ENCODE peak calls at places on chromosome 19, in four cellular contexts. H, A, W and C are unnamed samples. For H3K27me3, the result is how much of the 10 kb centered on the place peaks cover.

GRCh38 chr19:5119297-5119998 is 150.5 kb downstream of the KDM4B start:
- DNase-seq in H (no peak), A (no peak), W (no peak), C (no peak)

GRCh38 chr19:58085348-58085875 is 12.6 kb downstream of the ZSCAN18 start:
- DNase-seq in H (no peak), A (no peak), W (no peak), C (no peak)

GRCh38 chr19:51541458-51542357 is 10.2 kb upstream of the SIGLEC6 start:
- DNase-seq in H (no peak), A (no peak), W (no peak), C (no peak)

GRCh38 chr19:11096210-11096841 is 7.1 kb downstream of the LDLR start:
- DNase-seq in H (no peak), A (peak), W (peak), C (peak)

GRCh38 chr19:44202470-44202869 is 9.9 kb upstream of the ZNF227 start:
- DNase-seq in H (no peak), A (no peak), W (no peak), C (no peak)

GRCh38 chr19:13978306-13978705 is 26.0 kb downstream of the DCAF15 start:
- DNase-seq in H (no peak), A (peak), W (peak), C (peak)

GRCh38 chr19:19121371-19121770 is 16.9 kb downstream of the TMEM161A start:
- DNase-seq in H (no peak), A (no peak), W (no peak), C (no peak)

GRCh38 chr19:6204212-6204611 is 68.7 kb downstream of the ACSBG2 start:
- DNase-seq in H (no peak), A (no peak), W (no peak), C (no peak)

GRCh38 chr19:54518844-54519243 is 16.2 kb downstream of the LAIR2 start:
- DNase-seq in H (no peak), A (no peak), W (no peak), C (no peak)

GRCh38 chr19:51530616-51531015 is 854 bp downstream of the SIGLEC6 start:
- DNase-seq in H (no peak), A (no peak), W (no peak), C (no peak)

GRCh38 chr19:3325451-3325850 is 40.9 kb upstream of the NFIC start:
- DNase-seq in H (no peak), A (no peak), W (no peak), C (no peak)

GRCh38 chr19:33778089-33778791 is 18.4 kb upstream of the KCTD15 start:
- DNase-seq in H (no peak), A (peak), W (peak), C (peak)

GRCh38 chr19:10295305-10295846 is 5.6 kb downstream of the ICAM5 start:
- DNase-seq in H (no peak), A (no peak), W (no peak), C (no peak)

GRCh38 chr19:19276851-19277250 is 3.8 kb upstream of the TM6SF2 start:
- DNase-seq in H (no peak), A (no peak), W (no peak), C (no peak)

GRCh38 chr19:55077106-55077505 is 1.4 kb downstream of the EPS8L1 start:
- DNase-seq in H (no peak), A (no peak), W (no peak), C (no peak)

GRCh38 chr19:48338253-48338755 is 13.0 kb downstream of the EMP3 start:
- DNase-seq in H (no peak), A (no peak), W (no peak), C (no peak)

GRCh38 chr19:18083929-18084684 is 2.6 kb downstream of the IL12RB1 start:
- DNase-seq in H (no peak), A (no peak), W (no peak), C (no peak)

GRCh38 chr19:11963566-11964355 is 1.1 kb upstream of the ZNF763 start:
- DNase-seq in H (no peak), A (peak), W (peak), C (peak)

GRCh38 chr19:19224852-19225494 is 13.2 kb downstream of the NCAN start:
- DNase-seq in H (no peak), A (peak), W (peak), C (peak)

GRCh38 chr19:51317381-51317780 is 5.9 kb downstream of the IGLON5 start:
- DNase-seq in H (no peak), A (no peak), W (no peak), C (no peak)

GRCh38 chr19:39409207-39409885 is 2.7 kb downstream of the ZFP36 start:
- DNase-seq in H (peak), A (peak), W (peak), C (peak)

GRCh38 chr19:58218899-58219298 is 9.8 kb upstream of the ZNF544 start:
- DNase-seq in H (no peak), A (no peak), W (no peak), C (no peak)

GRCh38 chr19:6241680-6242079 is 38.1 kb downstream of the MLLT1 start:
- DNase-seq in H (no peak), A (no peak), W (no peak), C (peak)

GRCh38 chr19:1837625-1838105 is 10.6 kb downstream of the REXO1 start:
- DNase-seq in H (no peak), A (no peak), W (no peak), C (no peak)

GRCh38 chr19:32809754-32810153 is 59.8 kb downstream of the SLC7A9 start:
- DNase-seq in H (no peak), A (no peak), W (no peak), C (no peak)

GRCh38 chr19:3543150-3544053 is 4.4 kb downstream of the TEKTIP1 start:
- DNase-seq in H (no peak), A (peak), W (peak), C (peak)

GRCh38 chr19:1449467-1450442 is at the start of gene APC2:
- DNase-seq in H (no peak), A (no peak), W (no peak), C (no peak)

DNA sequence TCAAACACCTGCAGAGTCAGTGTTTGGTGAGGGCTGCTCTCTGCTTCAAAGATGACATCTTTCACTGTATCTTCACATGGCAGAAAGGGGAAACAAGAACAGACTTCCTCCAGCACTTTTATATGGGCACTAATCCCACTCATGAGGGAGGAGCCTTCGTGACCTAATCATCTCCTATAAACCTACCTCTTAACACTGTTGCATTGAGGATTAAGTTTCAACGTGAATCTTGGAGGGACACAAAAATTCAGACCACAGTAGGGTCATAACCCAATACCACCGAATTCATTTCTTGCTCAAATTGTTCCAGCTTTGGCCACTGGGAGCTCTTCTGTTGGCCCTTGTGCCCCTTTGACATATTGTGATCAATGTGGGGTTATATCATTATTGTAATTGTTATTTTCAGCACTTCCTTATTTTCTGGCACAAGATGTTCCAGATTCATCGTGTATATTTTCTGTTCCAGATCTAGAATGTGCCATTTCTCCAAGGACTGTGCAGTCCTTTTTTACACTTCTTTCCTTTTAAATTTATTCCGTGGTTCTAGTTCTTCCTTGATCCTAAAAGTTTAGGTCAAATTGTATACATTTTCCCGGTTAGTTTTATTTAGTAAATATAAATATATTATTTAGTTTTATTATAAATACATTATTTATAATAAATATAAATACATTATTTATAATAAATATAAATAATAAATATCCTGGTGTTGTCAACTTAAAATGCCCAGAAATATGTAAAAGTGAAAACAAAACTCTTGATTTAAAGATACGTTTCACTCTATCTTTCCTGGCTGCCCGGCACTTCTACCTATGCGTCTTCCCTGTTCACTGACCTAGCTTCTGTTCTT is 35.5 kb upstream of the IGFL4 start:
- DNase-seq in H (no peak), A (no peak), W (no peak), C (no peak)
- H3K27me3 ChIP-seq in H (under half), A (under half), W (under half), C (under half)

DNA sequence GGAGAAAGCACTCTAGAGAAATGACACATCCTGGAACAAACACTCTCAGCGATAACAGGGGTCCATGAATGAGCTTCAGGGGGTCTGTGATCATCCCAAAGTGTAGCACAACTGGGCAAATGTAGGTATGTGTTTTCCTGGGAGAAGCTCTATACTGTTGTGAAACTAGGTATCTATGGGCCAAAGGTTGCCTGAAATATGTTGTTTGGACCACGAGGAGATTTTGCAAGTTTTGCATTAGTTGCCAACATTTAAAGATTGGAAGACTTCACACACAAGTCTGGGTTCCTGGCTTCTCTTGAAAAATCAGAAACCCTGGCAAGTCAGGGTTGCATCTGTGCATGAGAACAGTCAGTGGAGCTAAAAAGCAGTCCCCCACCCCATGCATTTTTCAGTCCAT is 26.7 kb upstream of the POU2F2 start:
- DNase-seq in H (no peak), A (no peak), W (no peak), C (no peak)
- H3K27me3 ChIP-seq in H (under half), A (under half), W (under half), C (under half)

GRCh38 chr19:49425922-49426592 is 869 bp downstream of the GFY start:
- DNase-seq in H (no peak), A (no peak), W (no peak), C (no peak)
- H3K27me3 ChIP-seq in H (half or more), A (under half), W (half or more), C (under half)

GRCh38 chr19:41352609-41353465 is 885 bp downstream of the TGFB1 start:
- DNase-seq in H (no peak), A (peak), W (peak), C (peak)
- H3K27me3 ChIP-seq in H (under half), A (under half), W (under half), C (under half)

GRCh38 chr19:31352782-31353651 is 3.8 kb upstream of the TSHZ3 start:
- DNase-seq in H (no peak), A (no peak), W (no peak), C (no peak)
- H3K27me3 ChIP-seq in H (under half), A (under half), W (under half), C (under half)

DNA sequence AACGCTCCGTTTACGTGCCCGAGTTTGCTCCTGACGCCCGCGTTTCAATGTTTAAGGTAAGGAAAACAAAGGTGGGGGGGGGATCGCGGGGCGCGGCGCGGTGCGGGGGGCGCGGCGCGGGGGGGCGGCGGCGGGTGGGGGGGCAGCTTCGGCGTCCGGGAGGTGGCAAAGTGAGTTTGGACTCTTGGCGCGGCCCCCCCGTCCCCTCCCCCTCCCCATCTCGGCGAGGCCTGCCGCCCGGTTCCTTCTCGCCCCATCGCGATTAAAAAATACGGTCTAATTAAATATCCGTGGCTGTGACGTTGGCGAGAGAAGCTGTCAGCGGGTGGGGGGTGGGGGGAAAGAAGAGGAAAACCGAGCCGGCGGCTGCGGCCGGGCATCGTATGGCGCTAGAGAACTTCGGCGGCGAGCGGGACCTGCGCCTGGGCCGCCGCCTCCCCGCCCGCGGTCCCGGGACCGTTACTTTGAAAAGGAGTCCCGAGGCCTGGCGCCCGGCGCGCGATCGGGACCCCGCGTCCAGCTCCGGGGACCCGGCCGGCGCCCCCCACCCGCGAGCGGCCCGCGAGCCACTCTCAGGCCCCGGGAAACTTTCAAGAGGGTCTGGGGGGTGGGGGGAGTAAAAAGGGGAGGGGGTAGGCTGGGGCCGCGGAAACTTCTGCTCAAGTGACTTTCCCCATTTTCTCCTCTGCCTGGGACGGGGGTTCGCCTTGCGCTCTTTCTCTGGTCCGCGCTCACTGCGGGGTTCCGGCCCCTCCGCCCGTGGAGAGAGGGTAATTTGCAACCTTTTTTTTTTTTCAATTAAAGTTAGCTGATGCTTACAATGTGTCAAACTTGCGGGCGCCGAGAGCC is 146.3 kb upstream of the ZNF536 start:
- DNase-seq in H (no peak), A (no peak), W (no peak), C (no peak)
- H3K27me3 ChIP-seq in H (half or more), A (under half), W (under half), C (under half)

DNA sequence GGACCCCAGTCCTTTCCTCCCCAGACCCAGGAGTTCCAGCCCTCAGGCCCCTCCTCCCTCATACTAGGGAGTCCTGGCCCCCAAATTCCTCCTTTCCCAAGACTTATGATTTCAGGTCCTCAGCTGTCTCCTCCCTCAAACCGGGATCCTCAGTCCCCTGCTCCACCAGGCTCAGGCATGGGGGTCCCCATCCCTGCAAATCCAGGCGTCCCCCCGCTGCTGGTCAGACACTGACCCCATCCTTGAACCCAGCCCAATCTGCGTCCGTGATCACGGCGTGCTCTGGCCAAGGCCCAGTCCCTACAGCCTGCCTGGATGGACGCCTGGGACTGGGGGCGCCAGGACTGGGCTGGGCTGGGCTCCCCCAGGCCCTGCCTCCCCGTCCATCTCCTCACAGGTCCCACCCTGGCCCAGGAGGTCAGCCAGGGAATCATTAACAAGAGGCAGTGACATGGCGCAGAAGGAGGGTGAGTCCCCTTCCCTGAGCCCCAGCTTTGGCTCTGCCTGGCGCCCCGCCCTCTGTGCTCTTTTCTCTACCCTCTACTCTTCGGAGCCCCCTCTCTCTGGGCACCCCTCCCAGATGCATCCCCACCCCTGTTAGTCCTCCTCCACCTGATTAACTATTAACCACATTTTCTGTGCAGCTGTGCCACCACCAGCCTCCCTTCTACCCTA is 672 bp downstream of the HPN start:
- DNase-seq in H (no peak), A (no peak), W (no peak), C (no peak)
- H3K27me3 ChIP-seq in H (under half), A (under half), W (under half), C (under half)